ENCODE peak calls at places on chromosomes 16 and 17, in four cellular contexts. J is HepG2, B is A549, G is H1. K is an unnamed sample.

GRCh38 chr17:44599298-44600175 is 42.3 kb downstream of the FZD2 start:
- DNase-seq in J (no peak), B (peak), G (no peak), K (peak)

GRCh38 chr17:55693244-55694216 is 29.1 kb downstream of the TMEM100 start:
- DNase-seq in J (no peak), B (no peak), G (no peak), K (no peak)

GRCh38 chr17:14124854-14125253 is 55.5 kb downstream of the COX10 start:
- DNase-seq in J (no peak), B (no peak), G (no peak), K (no peak)

GRCh38 chr16:17396762-17397498 is 73.8 kb downstream of the XYLT1 start:
- DNase-seq in J (no peak), B (no peak), G (no peak), K (no peak)

GRCh38 chr16:23079683-23080221 is 69.5 kb downstream of the USP31 start:
- DNase-seq in J (no peak), B (peak), G (no peak), K (no peak)

GRCh38 chr16:75379911-75380847 is 53.1 kb downstream of the CFDP1 start:
- DNase-seq in J (no peak), B (no peak), G (no peak), K (no peak)

GRCh38 chr17:19546289-19547065 is 12.8 kb downstream of the SLC47A1 start:
- DNase-seq in J (no peak), B (no peak), G (no peak), K (no peak)

GRCh38 chr17:7740481-7741001 is 23.0 kb downstream of the DNAH2 start:
- DNase-seq in J (no peak), B (no peak), G (no peak), K (no peak)

GRCh38 chr17:47212458-47212857 is 3.3 kb downstream of the MYL4 start:
- DNase-seq in J (no peak), B (no peak), G (no peak), K (no peak)

GRCh38 chr17:784143-784542 is 2.0 kb downstream of the MRM3 start:
- DNase-seq in J (no peak), B (no peak), G (no peak), K (no peak)

GRCh38 chr17:6279659-6280058 is 155.3 kb downstream of the AIPL1 start:
- DNase-seq in J (peak), B (peak), G (peak), K (peak)

GRCh38 chr17:81332949-81333570 is 38.0 kb upstream of the SLC38A10 start:
- DNase-seq in J (no peak), B (no peak), G (no peak), K (no peak)

GRCh38 chr17:27669136-27669535 is 38.1 kb downstream of the LGALS9 start:
- DNase-seq in J (no peak), B (no peak), G (no peak), K (no peak)

GRCh38 chr16:78650675-78651074 is 551.2 kb downstream of the WWOX start:
- DNase-seq in J (no peak), B (no peak), G (no peak), K (no peak)

GRCh38 chr16:7246578-7246977 is 86.1 kb upstream of the RBFOX1 start:
- DNase-seq in J (no peak), B (no peak), G (peak), K (peak)

GRCh38 chr16:3774156-3774767 is 56.9 kb upstream of the TRAP1 start:
- DNase-seq in J (no peak), B (no peak), G (no peak), K (no peak)

GRCh38 chr16:57184890-57185445 is 871 bp downstream of the PSME3IP1 start:
- DNase-seq in J (no peak), B (no peak), G (no peak), K (no peak)

GRCh38 chr16:66905633-66906539 is 12.8 kb downstream of the CDH16 start:
- DNase-seq in J (peak), B (no peak), G (no peak), K (peak)

GRCh38 chr17:48497103-48497502 is 33.7 kb downstream of the HOXB1 start:
- DNase-seq in J (no peak), B (no peak), G (no peak), K (no peak)

GRCh38 chr17:43199633-43200032 is 12.0 kb upstream of the TMEM106A start:
- DNase-seq in J (no peak), B (no peak), G (no peak), K (no peak)

GRCh38 chr16:79067600-79067999 is 532.9 kb downstream of the MAF start:
- DNase-seq in J (no peak), B (no peak), G (no peak), K (no peak)

GRCh38 chr17:22507823-22508222 is 815.5 kb downstream of the KCNJ18 start:
- DNase-seq in J (peak), B (peak), G (no peak), K (peak)

GRCh38 chr17:19242323-19242722 is 5.2 kb downstream of the EPN2 start:
- DNase-seq in J (no peak), B (no peak), G (no peak), K (no peak)

GRCh38 chr16:82031116-82032084 is 3.7 kb upstream of the HSD17B2 start:
- DNase-seq in J (peak), B (peak), G (no peak), K (peak)

DNA sequence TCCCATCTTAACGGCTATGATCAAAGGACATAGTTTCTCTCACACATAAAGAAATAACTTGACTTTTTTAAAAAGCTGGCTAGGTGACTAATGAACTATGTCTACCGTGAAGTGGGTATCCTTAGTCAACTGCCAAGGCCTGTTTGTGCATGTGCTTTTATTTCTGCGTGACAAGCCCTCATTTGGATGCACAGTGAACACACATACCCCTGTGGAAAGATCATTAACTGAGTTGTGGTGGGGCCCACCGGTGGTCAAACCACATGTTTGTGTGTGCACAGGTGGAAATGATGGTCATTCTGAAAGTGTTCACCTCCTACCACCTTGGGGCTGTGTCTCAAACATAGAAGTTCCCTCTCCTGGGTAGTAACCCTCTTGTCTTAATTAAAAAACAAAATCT is 256.1 kb upstream of the SALL1 start:
- DNase-seq in J (no peak), B (no peak), G (no peak), K (no peak)
- TF ChIP-seq PHF8 in J (no peak), B (no peak), G (no peak), K (no peak)

DNA sequence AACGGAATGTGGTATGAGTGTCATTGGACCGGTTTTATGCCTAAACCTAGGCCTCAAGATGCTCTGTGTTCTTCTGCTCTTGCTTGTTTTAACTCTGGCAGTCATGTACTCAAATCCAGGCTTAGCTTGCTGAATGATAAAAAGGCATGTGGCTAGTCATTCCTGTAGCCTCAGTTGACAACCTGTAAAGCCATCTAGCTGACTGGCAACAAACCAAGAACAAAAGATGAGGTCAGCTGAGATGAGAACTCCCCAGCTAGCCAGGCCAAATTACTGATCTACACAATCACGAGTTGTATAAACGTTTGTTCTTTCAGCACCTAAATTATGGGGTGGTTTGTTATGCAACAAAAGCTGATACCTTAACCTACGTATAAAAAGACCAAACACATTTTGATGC is 1406.0 kb upstream of the CDH8 start:
- DNase-seq in J (no peak), B (no peak), G (no peak), K (no peak)
- TF ChIP-seq RAD21 in J (no peak), B (no peak), G (no peak), K (no peak)

GRCh38 chr17:82615084-82616020 is 32.9 kb downstream of the WDR45B start:
- DNase-seq in J (peak), B (peak), G (peak), K (no peak)
- TF ChIP-seq CTCF in J (peak), B (no peak), G (peak), K (peak)

GRCh38 chr16:10938321-10938720 is 3.9 kb downstream of the DEXI start:
- DNase-seq in J (no peak), B (no peak), G (no peak), K (no peak)
- TF ChIP-seq PHF8 in J (no peak), B (no peak), G (no peak), K (no peak)

DNA sequence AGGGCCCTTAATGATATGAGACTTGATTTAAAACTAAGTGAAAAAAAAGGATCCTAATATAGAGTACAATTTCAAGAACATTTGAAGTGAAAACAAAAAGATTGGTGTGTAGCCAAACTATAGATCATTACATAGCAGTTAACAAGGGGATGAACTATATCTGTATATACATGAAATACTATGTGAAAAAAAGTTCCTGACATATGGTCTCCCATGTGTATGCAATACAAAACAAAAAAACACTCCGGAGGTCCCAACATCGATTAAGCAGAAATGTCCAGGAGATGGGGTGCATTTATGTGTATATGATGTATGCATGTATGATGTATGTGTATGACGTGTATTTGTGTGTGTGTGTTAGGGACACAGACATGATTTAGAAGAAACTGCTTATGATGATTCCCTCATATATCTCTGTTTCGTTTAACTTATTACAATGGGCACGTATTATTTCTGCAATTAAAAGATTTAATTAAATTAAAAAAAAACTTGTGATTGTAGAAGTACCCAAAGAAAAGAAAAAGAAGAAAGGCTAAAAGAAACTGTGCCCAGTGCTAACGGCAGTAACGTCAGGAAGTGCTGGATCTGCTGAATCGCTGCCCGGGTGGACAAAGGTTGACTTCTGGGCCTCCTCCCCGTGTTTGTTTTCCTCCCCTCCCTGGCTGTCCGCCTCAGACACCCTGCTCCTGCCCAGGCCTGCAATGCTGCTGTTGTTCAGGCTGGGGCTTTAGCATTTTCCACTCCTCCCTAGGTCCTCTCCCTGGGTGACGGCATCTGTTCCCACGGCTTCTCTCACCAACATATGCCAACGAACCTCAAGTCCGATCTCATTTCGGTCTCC is 36.9 kb downstream of the TBX4 start:
- DNase-seq in J (peak), B (peak), G (no peak), K (no peak)
- TF ChIP-seq RAD21 in J (peak), B (no peak), G (no peak), K (no peak)

GRCh38 chr16:6027733-6028132 is 930.1 kb upstream of the EEF2KMT start:
- DNase-seq in J (no peak), B (no peak), G (no peak), K (no peak)

GRCh38 chr16:6031567-6031966 is 934.0 kb upstream of the EEF2KMT start:
- DNase-seq in J (no peak), B (no peak), G (no peak), K (no peak)

GRCh38 chr16:6031102-6031501 is 933.5 kb upstream of the EEF2KMT start:
- DNase-seq in J (no peak), B (no peak), G (no peak), K (no peak)

GRCh38 chr16:6035161-6035560 is 937.6 kb upstream of the EEF2KMT start:
- DNase-seq in J (no peak), B (no peak), G (no peak), K (no peak)

GRCh38 chr16:6032438-6032837 is 934.8 kb upstream of the EEF2KMT start:
- DNase-seq in J (no peak), B (no peak), G (no peak), K (no peak)
- TF ChIP-seq CTCF in J (no peak), B (no peak), G (no peak), K (no peak)

GRCh38 chr17:52647411-52647810 is 488.9 kb upstream of the CA10 start:
- DNase-seq in J (no peak), B (no peak), G (no peak), K (no peak)

GRCh38 chr17:52653014-52653413 is 494.5 kb upstream of the CA10 start:
- DNase-seq in J (no peak), B (no peak), G (no peak), K (no peak)

GRCh38 chr17:52648995-52649394 is 490.5 kb upstream of the CA10 start:
- DNase-seq in J (no peak), B (no peak), G (no peak), K (no peak)
- TF ChIP-seq PHF8 in J (no peak), B (no peak), G (no peak), K (no peak)

GRCh38 chr16:70746040-70746707 is 54.8 kb downstream of the VAC14 start:
- DNase-seq in J (peak), B (peak), G (no peak), K (peak)
- TF ChIP-seq RAD21 in J (no peak), B (no peak), G (no peak), K (no peak)

GRCh38 chr17:75931062-75931461 is 9.8 kb downstream of the FBF1 start:
- DNase-seq in J (no peak), B (no peak), G (no peak), K (no peak)

GRCh38 chr17:75922963-75923874 is 17.6 kb downstream of the FBF1 start:
- DNase-seq in J (no peak), B (no peak), G (no peak), K (no peak)

GRCh38 chr17:75925103-75925502 is 15.7 kb downstream of the FBF1 start:
- DNase-seq in J (no peak), B (no peak), G (no peak), K (no peak)

GRCh38 chr17:75925912-75926311 is 14.9 kb downstream of the FBF1 start:
- DNase-seq in J (no peak), B (no peak), G (no peak), K (no peak)

DNA sequence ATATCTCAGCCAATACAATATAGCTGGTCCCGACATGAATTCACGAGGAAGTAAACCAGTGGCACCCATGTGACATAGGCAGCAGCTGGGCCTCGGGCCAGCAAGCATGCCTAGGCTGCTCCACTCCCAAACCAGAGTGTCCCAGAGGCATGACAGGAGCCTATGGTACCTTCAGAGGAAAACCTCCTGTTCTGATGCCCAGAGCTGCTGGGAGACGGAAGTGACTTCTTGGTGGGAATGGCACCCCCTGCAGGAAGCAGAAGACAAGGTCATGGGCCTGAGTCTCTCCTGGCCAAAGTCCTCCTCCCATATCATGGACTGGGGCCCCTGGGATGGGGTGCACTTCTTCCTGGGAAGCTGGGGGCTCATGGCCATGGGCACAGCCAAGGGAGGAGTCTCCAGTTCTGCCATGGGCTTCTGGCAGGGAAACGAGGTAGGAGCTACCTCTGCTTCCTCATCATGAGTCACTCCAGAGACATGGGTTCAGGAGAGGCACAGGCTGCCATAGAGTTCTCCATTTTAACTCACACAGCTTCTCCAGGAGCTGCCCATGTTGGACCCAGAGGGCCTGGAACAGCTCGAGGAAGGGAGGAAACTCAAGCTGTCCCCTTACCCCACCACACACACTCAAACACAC is 13.4 kb downstream of the FBF1 start:
- DNase-seq in J (peak), B (peak), G (no peak), K (peak)
- TF ChIP-seq CTCF in J (peak), B (peak), G (peak), K (peak)

GRCh38 chr17:49862781-49863331 is 15.0 kb upstream of the TAC4 start:
- DNase-seq in J (peak), B (no peak), G (no peak), K (no peak)
- TF ChIP-seq PHF8 in J (peak), B (no peak), G (no peak), K (no peak)

K was measured in K562.